ENCODE peak calls at places on chromosome 19, in nine cellular contexts. One of them, this sample, is unnamed.
A peak's percentile ranks its signal among the peaks of the same experiment; 100 is the strongest.

GRCh38 chr19:40960062-40960685 is 30.9 kb upstream of the CYP2B6 start:
- DNase-seq in epithelial cell of prostate: no peak
- DNase-seq in activated CD4-positive, alpha-beta T cell treated with anti-CD3 and anti-CD28 coated beads, Interleukin-2, amount 10 ng/mL, durations not matched to agents 7 days and 5 days: no peak
- DNase-seq in mesenchymal stem cell: no peak
- DNase-seq in activated T-helper 1 cell treated with anti-CD3 and anti-CD28 coated beads, Interleukin-2, amount 50 U/mL, for 16 hours: no peak
- DNase-seq in BJ: no peak
- DNase-seq in AG09319: no peak
- DNase-seq in cerebellar nuclear complex: no peak
- DNase-seq in NB4: no peak
- DNase-seq in this sample: no peak

GRCh38 chr19:8081569-8082550 is 29.3 kb downstream of the CCL25 start:
- DNase-seq in mesenchymal stem cell: no peak
- DNase-seq in NB4: peak; percentile 68
- DNase-seq in AG09319: no peak
- DNase-seq in BJ: no peak
- DNase-seq in activated T-helper 1 cell treated with anti-CD3 and anti-CD28 coated beads, Interleukin-2, amount 50 U/mL, for 16 hours: no peak
- DNase-seq in cerebellar nuclear complex: no peak
- DNase-seq in activated CD4-positive, alpha-beta T cell treated with anti-CD3 and anti-CD28 coated beads, Interleukin-2, amount 10 ng/mL, durations not matched to agents 7 days and 5 days: no peak
- DNase-seq in epithelial cell of prostate: no peak
- DNase-seq in this sample: no peak

GRCh38 chr19:8413593-8413923 is 453 bp downstream of the MARCHF2 start:
- DNase-seq in epithelial cell of prostate: no peak
- DNase-seq in mesenchymal stem cell: no peak
- DNase-seq in cerebellar nuclear complex: no peak
- DNase-seq in BJ: no peak
- DNase-seq in activated CD4-positive, alpha-beta T cell treated with anti-CD3 and anti-CD28 coated beads, Interleukin-2, amount 10 ng/mL, durations not matched to agents 7 days and 5 days: peak; percentile 10
- DNase-seq in activated T-helper 1 cell treated with anti-CD3 and anti-CD28 coated beads, Interleukin-2, amount 50 U/mL, for 16 hours: no peak
- DNase-seq in AG09319: no peak
- DNase-seq in NB4: no peak
- DNase-seq in this sample: no peak

GRCh38 chr19:21482863-21483276 is 22.5 kb upstream of the ZNF429 start:
- DNase-seq in activated CD4-positive, alpha-beta T cell treated with anti-CD3 and anti-CD28 coated beads, Interleukin-2, amount 10 ng/mL, durations not matched to agents 7 days and 5 days: peak; percentile 68
- DNase-seq in BJ: no peak
- DNase-seq in AG09319: no peak
- DNase-seq in activated T-helper 1 cell treated with anti-CD3 and anti-CD28 coated beads, Interleukin-2, amount 50 U/mL, for 16 hours: peak; percentile 51
- DNase-seq in epithelial cell of prostate: no peak
- DNase-seq in cerebellar nuclear complex: no peak
- DNase-seq in NB4: peak; percentile 72
- DNase-seq in mesenchymal stem cell: no peak
- DNase-seq in this sample: peak; percentile 66

GRCh38 chr19:42433503-42434260 is 6.5 kb upstream of the LIPE start:
- DNase-seq in BJ: no peak
- DNase-seq in AG09319: no peak
- DNase-seq in activated CD4-positive, alpha-beta T cell treated with anti-CD3 and anti-CD28 coated beads, Interleukin-2, amount 10 ng/mL, durations not matched to agents 7 days and 5 days: peak; percentile 71
- DNase-seq in NB4: peak; percentile 54
- DNase-seq in mesenchymal stem cell: peak; percentile 50
- DNase-seq in epithelial cell of prostate: no peak
- DNase-seq in cerebellar nuclear complex: no peak
- DNase-seq in activated T-helper 1 cell treated with anti-CD3 and anti-CD28 coated beads, Interleukin-2, amount 50 U/mL, for 16 hours: peak; percentile 50
- DNase-seq in this sample: peak; percentile 33

GRCh38 chr19:38263696-38264485 is 482 bp upstream of the SPINT2 start:
- DNase-seq in BJ: no peak
- DNase-seq in cerebellar nuclear complex: peak; percentile 15
- DNase-seq in AG09319: no peak
- DNase-seq in mesenchymal stem cell: peak; percentile 70
- DNase-seq in epithelial cell of prostate: peak; percentile 67
- DNase-seq in activated T-helper 1 cell treated with anti-CD3 and anti-CD28 coated beads, Interleukin-2, amount 50 U/mL, for 16 hours: peak; percentile 63
- DNase-seq in NB4: no peak
- DNase-seq in activated CD4-positive, alpha-beta T cell treated with anti-CD3 and anti-CD28 coated beads, Interleukin-2, amount 10 ng/mL, durations not matched to agents 7 days and 5 days: no peak
- DNase-seq in this sample: peak; percentile 36

GRCh38 chr19:51417107-51417806 is at the start of gene SIGLEC10:
- DNase-seq in NB4: peak; percentile 93
- DNase-seq in mesenchymal stem cell: no peak
- DNase-seq in cerebellar nuclear complex: no peak
- DNase-seq in epithelial cell of prostate: no peak
- DNase-seq in activated T-helper 1 cell treated with anti-CD3 and anti-CD28 coated beads, Interleukin-2, amount 50 U/mL, for 16 hours: no peak
- DNase-seq in activated CD4-positive, alpha-beta T cell treated with anti-CD3 and anti-CD28 coated beads, Interleukin-2, amount 10 ng/mL, durations not matched to agents 7 days and 5 days: peak; percentile 19
- DNase-seq in BJ: no peak
- DNase-seq in AG09319: no peak
- DNase-seq in this sample: no peak

GRCh38 chr19:54873990-54874389 is at the start of gene FCAR:
- DNase-seq in activated T-helper 1 cell treated with anti-CD3 and anti-CD28 coated beads, Interleukin-2, amount 50 U/mL, for 16 hours: no peak
- DNase-seq in AG09319: no peak
- DNase-seq in epithelial cell of prostate: no peak
- DNase-seq in cerebellar nuclear complex: no peak
- DNase-seq in NB4: peak; percentile 72
- DNase-seq in BJ: no peak
- DNase-seq in activated CD4-positive, alpha-beta T cell treated with anti-CD3 and anti-CD28 coated beads, Interleukin-2, amount 10 ng/mL, durations not matched to agents 7 days and 5 days: no peak
- DNase-seq in mesenchymal stem cell: no peak
- DNase-seq in this sample: no peak

GRCh38 chr19:55005684-55006488 is 32.2 kb downstream of the GP6 start:
- DNase-seq in epithelial cell of prostate: peak; percentile 27
- DNase-seq in mesenchymal stem cell: peak; percentile 18
- DNase-seq in cerebellar nuclear complex: no peak
- DNase-seq in NB4: peak; percentile 59
- DNase-seq in activated T-helper 1 cell treated with anti-CD3 and anti-CD28 coated beads, Interleukin-2, amount 50 U/mL, for 16 hours: peak; percentile 26
- DNase-seq in activated CD4-positive, alpha-beta T cell treated with anti-CD3 and anti-CD28 coated beads, Interleukin-2, amount 10 ng/mL, durations not matched to agents 7 days and 5 days: peak; percentile 76
- DNase-seq in AG09319: no peak
- DNase-seq in BJ: no peak
- DNase-seq in this sample: peak; percentile 67

GRCh38 chr19:18292810-18293641 is 11.6 kb upstream of the JUND start:
- DNase-seq in BJ: no peak
- DNase-seq in cerebellar nuclear complex: peak; percentile 21
- DNase-seq in activated T-helper 1 cell treated with anti-CD3 and anti-CD28 coated beads, Interleukin-2, amount 50 U/mL, for 16 hours: no peak
- DNase-seq in AG09319: no peak
- DNase-seq in NB4: peak; percentile 86
- DNase-seq in epithelial cell of prostate: no peak
- DNase-seq in activated CD4-positive, alpha-beta T cell treated with anti-CD3 and anti-CD28 coated beads, Interleukin-2, amount 10 ng/mL, durations not matched to agents 7 days and 5 days: peak; percentile 57
- DNase-seq in mesenchymal stem cell: peak; percentile 78
- DNase-seq in this sample: no peak

GRCh38 chr19:17829855-17830566 is 8.7 kb upstream of the INSL3 start:
- DNase-seq in cerebellar nuclear complex: peak; percentile 40
- DNase-seq in activated CD4-positive, alpha-beta T cell treated with anti-CD3 and anti-CD28 coated beads, Interleukin-2, amount 10 ng/mL, durations not matched to agents 7 days and 5 days: no peak
- DNase-seq in AG09319: no peak
- DNase-seq in activated T-helper 1 cell treated with anti-CD3 and anti-CD28 coated beads, Interleukin-2, amount 50 U/mL, for 16 hours: no peak
- DNase-seq in NB4: no peak
- DNase-seq in epithelial cell of prostate: no peak
- DNase-seq in mesenchymal stem cell: peak; percentile 55
- DNase-seq in BJ: no peak
- DNase-seq in this sample: no peak

GRCh38 chr19:22609630-22610029 is 24.5 kb upstream of the ZNF492 start:
- DNase-seq in AG09319: no peak
- DNase-seq in mesenchymal stem cell: no peak
- DNase-seq in cerebellar nuclear complex: no peak
- DNase-seq in NB4: no peak
- DNase-seq in activated CD4-positive, alpha-beta T cell treated with anti-CD3 and anti-CD28 coated beads, Interleukin-2, amount 10 ng/mL, durations not matched to agents 7 days and 5 days: no peak
- DNase-seq in activated T-helper 1 cell treated with anti-CD3 and anti-CD28 coated beads, Interleukin-2, amount 50 U/mL, for 16 hours: no peak
- DNase-seq in epithelial cell of prostate: no peak
- DNase-seq in BJ: no peak
- DNase-seq in this sample: no peak

GRCh38 chr19:51163257-51163656 is 21.2 kb downstream of the SIGLEC7 start:
- DNase-seq in BJ: no peak
- DNase-seq in epithelial cell of prostate: no peak
- DNase-seq in AG09319: no peak
- DNase-seq in NB4: no peak
- DNase-seq in activated T-helper 1 cell treated with anti-CD3 and anti-CD28 coated beads, Interleukin-2, amount 50 U/mL, for 16 hours: no peak
- DNase-seq in mesenchymal stem cell: no peak
- DNase-seq in activated CD4-positive, alpha-beta T cell treated with anti-CD3 and anti-CD28 coated beads, Interleukin-2, amount 10 ng/mL, durations not matched to agents 7 days and 5 days: no peak
- DNase-seq in cerebellar nuclear complex: peak; percentile 80
- DNase-seq in this sample: no peak

GRCh38 chr19:18488838-18489626 is 32.8 kb downstream of the ELL start:
- DNase-seq in NB4: no peak
- DNase-seq in epithelial cell of prostate: no peak
- DNase-seq in mesenchymal stem cell: peak; percentile 48
- DNase-seq in activated T-helper 1 cell treated with anti-CD3 and anti-CD28 coated beads, Interleukin-2, amount 50 U/mL, for 16 hours: no peak
- DNase-seq in cerebellar nuclear complex: peak; percentile 31
- DNase-seq in AG09319: no peak
- DNase-seq in BJ: no peak
- DNase-seq in activated CD4-positive, alpha-beta T cell treated with anti-CD3 and anti-CD28 coated beads, Interleukin-2, amount 10 ng/mL, durations not matched to agents 7 days and 5 days: no peak
- DNase-seq in this sample: no peak

GRCh38 chr19:31274964-31275319 is 74.3 kb downstream of the TSHZ3 start:
- DNase-seq in activated CD4-positive, alpha-beta T cell treated with anti-CD3 and anti-CD28 coated beads, Interleukin-2, amount 10 ng/mL, durations not matched to agents 7 days and 5 days: no peak
- DNase-seq in mesenchymal stem cell: no peak
- DNase-seq in NB4: peak; percentile 7
- DNase-seq in epithelial cell of prostate: no peak
- DNase-seq in BJ: no peak
- DNase-seq in AG09319: no peak
- DNase-seq in cerebellar nuclear complex: no peak
- DNase-seq in activated T-helper 1 cell treated with anti-CD3 and anti-CD28 coated beads, Interleukin-2, amount 50 U/mL, for 16 hours: no peak
- DNase-seq in this sample: no peak

GRCh38 chr19:54345938-54346386 is 7.0 kb upstream of the LILRA4 start:
- DNase-seq in activated CD4-positive, alpha-beta T cell treated with anti-CD3 and anti-CD28 coated beads, Interleukin-2, amount 10 ng/mL, durations not matched to agents 7 days and 5 days: no peak
- DNase-seq in NB4: peak; percentile 75
- DNase-seq in epithelial cell of prostate: no peak
- DNase-seq in AG09319: no peak
- DNase-seq in cerebellar nuclear complex: no peak
- DNase-seq in mesenchymal stem cell: no peak
- DNase-seq in BJ: no peak
- DNase-seq in activated T-helper 1 cell treated with anti-CD3 and anti-CD28 coated beads, Interleukin-2, amount 50 U/mL, for 16 hours: no peak
- DNase-seq in this sample: no peak

GRCh38 chr19:7544626-7545025 is 9.1 kb downstream of the PNPLA6 start:
- DNase-seq in mesenchymal stem cell: no peak
- DNase-seq in NB4: peak; percentile 70
- DNase-seq in activated CD4-positive, alpha-beta T cell treated with anti-CD3 and anti-CD28 coated beads, Interleukin-2, amount 10 ng/mL, durations not matched to agents 7 days and 5 days: no peak
- DNase-seq in cerebellar nuclear complex: no peak
- DNase-seq in activated T-helper 1 cell treated with anti-CD3 and anti-CD28 coated beads, Interleukin-2, amount 50 U/mL, for 16 hours: no peak
- DNase-seq in AG09319: no peak
- DNase-seq in epithelial cell of prostate: no peak
- DNase-seq in BJ: no peak
- DNase-seq in this sample: no peak

GRCh38 chr19:11346104-11346940 is at the start of the genes CCDC159 and TMEM205:
- DNase-seq in epithelial cell of prostate: peak; percentile 95
- DNase-seq in AG09319: peak; percentile 96
- DNase-seq in activated T-helper 1 cell treated with anti-CD3 and anti-CD28 coated beads, Interleukin-2, amount 50 U/mL, for 16 hours: peak; percentile 96
- DNase-seq in BJ: peak; percentile 96
- DNase-seq in activated CD4-positive, alpha-beta T cell treated with anti-CD3 and anti-CD28 coated beads, Interleukin-2, amount 10 ng/mL, durations not matched to agents 7 days and 5 days: peak; percentile 99
- DNase-seq in cerebellar nuclear complex: peak; percentile 96
- DNase-seq in mesenchymal stem cell: peak; percentile 100
- DNase-seq in NB4: peak; percentile 98
- DNase-seq in this sample: peak; percentile 99

GRCh38 chr19:56625708-56626107 is 17.3 kb upstream of the SMIM17 start:
- DNase-seq in AG09319: no peak
- DNase-seq in BJ: no peak
- DNase-seq in cerebellar nuclear complex: no peak
- DNase-seq in activated CD4-positive, alpha-beta T cell treated with anti-CD3 and anti-CD28 coated beads, Interleukin-2, amount 10 ng/mL, durations not matched to agents 7 days and 5 days: no peak
- DNase-seq in NB4: no peak
- DNase-seq in mesenchymal stem cell: no peak
- DNase-seq in activated T-helper 1 cell treated with anti-CD3 and anti-CD28 coated beads, Interleukin-2, amount 50 U/mL, for 16 hours: no peak
- DNase-seq in epithelial cell of prostate: no peak
- DNase-seq in this sample: no peak

GRCh38 chr19:57559008-57559403 is 657 bp downstream of the ZNF550 start:
- DNase-seq in AG09319: no peak
- DNase-seq in cerebellar nuclear complex: no peak
- DNase-seq in NB4: peak; percentile 52
- DNase-seq in mesenchymal stem cell: peak; percentile 21
- DNase-seq in BJ: no peak
- DNase-seq in activated T-helper 1 cell treated with anti-CD3 and anti-CD28 coated beads, Interleukin-2, amount 50 U/mL, for 16 hours: no peak
- DNase-seq in epithelial cell of prostate: no peak
- DNase-seq in activated CD4-positive, alpha-beta T cell treated with anti-CD3 and anti-CD28 coated beads, Interleukin-2, amount 10 ng/mL, durations not matched to agents 7 days and 5 days: peak; percentile 20
- DNase-seq in this sample: no peak

GRCh38 chr19:29544656-29545360 is 19.0 kb downstream of the VSTM2B start:
- DNase-seq in NB4: no peak
- DNase-seq in activated CD4-positive, alpha-beta T cell treated with anti-CD3 and anti-CD28 coated beads, Interleukin-2, amount 10 ng/mL, durations not matched to agents 7 days and 5 days: no peak
- DNase-seq in activated T-helper 1 cell treated with anti-CD3 and anti-CD28 coated beads, Interleukin-2, amount 50 U/mL, for 16 hours: no peak
- DNase-seq in AG09319: no peak
- DNase-seq in mesenchymal stem cell: no peak
- DNase-seq in cerebellar nuclear complex: no peak
- DNase-seq in epithelial cell of prostate: no peak
- DNase-seq in BJ: no peak
- DNase-seq in this sample: no peak

GRCh38 chr19:19444694-19445155 is 39.2 kb downstream of the GATAD2A start:
- DNase-seq in BJ: no peak
- DNase-seq in epithelial cell of prostate: no peak
- DNase-seq in activated T-helper 1 cell treated with anti-CD3 and anti-CD28 coated beads, Interleukin-2, amount 50 U/mL, for 16 hours: no peak
- DNase-seq in NB4: peak; percentile 75
- DNase-seq in cerebellar nuclear complex: no peak
- DNase-seq in AG09319: no peak
- DNase-seq in mesenchymal stem cell: peak; percentile 48
- DNase-seq in activated CD4-positive, alpha-beta T cell treated with anti-CD3 and anti-CD28 coated beads, Interleukin-2, amount 10 ng/mL, durations not matched to agents 7 days and 5 days: peak; percentile 25
- DNase-seq in this sample: no peak

GRCh38 chr19:45972081-45972943 is 1.4 kb downstream of the NOVA2 start:
- DNase-seq in BJ: no peak
- DNase-seq in mesenchymal stem cell: no peak
- DNase-seq in AG09319: no peak
- DNase-seq in NB4: peak; percentile 44
- DNase-seq in activated CD4-positive, alpha-beta T cell treated with anti-CD3 and anti-CD28 coated beads, Interleukin-2, amount 10 ng/mL, durations not matched to agents 7 days and 5 days: peak; percentile 21
- DNase-seq in epithelial cell of prostate: no peak
- DNase-seq in activated T-helper 1 cell treated with anti-CD3 and anti-CD28 coated beads, Interleukin-2, amount 50 U/mL, for 16 hours: no peak
- DNase-seq in cerebellar nuclear complex: no peak
- DNase-seq in this sample: peak; percentile 24

GRCh38 chr19:40623403-40624239 is 22.5 kb downstream of the LTBP4 start:
- DNase-seq in epithelial cell of prostate: no peak
- DNase-seq in BJ: no peak
- DNase-seq in activated CD4-positive, alpha-beta T cell treated with anti-CD3 and anti-CD28 coated beads, Interleukin-2, amount 10 ng/mL, durations not matched to agents 7 days and 5 days: no peak
- DNase-seq in activated T-helper 1 cell treated with anti-CD3 and anti-CD28 coated beads, Interleukin-2, amount 50 U/mL, for 16 hours: no peak
- DNase-seq in cerebellar nuclear complex: no peak
- DNase-seq in mesenchymal stem cell: peak; percentile 69
- DNase-seq in AG09319: no peak
- DNase-seq in NB4: peak; percentile 49
- DNase-seq in this sample: no peak

GRCh38 chr19:18503971-18504885 is 17.6 kb downstream of the ELL start:
- DNase-seq in epithelial cell of prostate: no peak
- DNase-seq in NB4: no peak
- DNase-seq in mesenchymal stem cell: no peak
- DNase-seq in activated CD4-positive, alpha-beta T cell treated with anti-CD3 and anti-CD28 coated beads, Interleukin-2, amount 10 ng/mL, durations not matched to agents 7 days and 5 days: no peak
- DNase-seq in AG09319: no peak
- DNase-seq in activated T-helper 1 cell treated with anti-CD3 and anti-CD28 coated beads, Interleukin-2, amount 50 U/mL, for 16 hours: no peak
- DNase-seq in BJ: no peak
- DNase-seq in cerebellar nuclear complex: peak; percentile 31
- DNase-seq in this sample: no peak

GRCh38 chr19:55927991-55928390 is 4.1 kb downstream of the NLRP13 start:
- DNase-seq in NB4: no peak
- DNase-seq in activated CD4-positive, alpha-beta T cell treated with anti-CD3 and anti-CD28 coated beads, Interleukin-2, amount 10 ng/mL, durations not matched to agents 7 days and 5 days: no peak
- DNase-seq in BJ: no peak
- DNase-seq in cerebellar nuclear complex: no peak
- DNase-seq in mesenchymal stem cell: no peak
- DNase-seq in activated T-helper 1 cell treated with anti-CD3 and anti-CD28 coated beads, Interleukin-2, amount 50 U/mL, for 16 hours: no peak
- DNase-seq in AG09319: no peak
- DNase-seq in epithelial cell of prostate: no peak
- DNase-seq in this sample: no peak

GRCh38 chr19:38417544-38418506 is 8.2 kb downstream of the RASGRP4 start:
- DNase-seq in BJ: no peak
- DNase-seq in NB4: peak; percentile 69
- DNase-seq in mesenchymal stem cell: peak; percentile 27
- DNase-seq in epithelial cell of prostate: no peak
- DNase-seq in activated CD4-positive, alpha-beta T cell treated with anti-CD3 and anti-CD28 coated beads, Interleukin-2, amount 10 ng/mL, durations not matched to agents 7 days and 5 days: peak; percentile 65
- DNase-seq in AG09319: no peak
- DNase-seq in activated T-helper 1 cell treated with anti-CD3 and anti-CD28 coated beads, Interleukin-2, amount 50 U/mL, for 16 hours: peak; percentile 30
- DNase-seq in cerebellar nuclear complex: no peak
- DNase-seq in this sample: no peak

GRCh38 chr19:28633223-28634030 is 579.5 kb downstream of the UQCRFS1 start:
- DNase-seq in activated CD4-positive, alpha-beta T cell treated with anti-CD3 and anti-CD28 coated beads, Interleukin-2, amount 10 ng/mL, durations not matched to agents 7 days and 5 days: peak; percentile 63
- DNase-seq in activated T-helper 1 cell treated with anti-CD3 and anti-CD28 coated beads, Interleukin-2, amount 50 U/mL, for 16 hours: no peak
- DNase-seq in epithelial cell of prostate: no peak
- DNase-seq in AG09319: peak; percentile 7
- DNase-seq in BJ: peak; percentile 3
- DNase-seq in cerebellar nuclear complex: no peak
- DNase-seq in NB4: peak; percentile 60
- DNase-seq in mesenchymal stem cell: peak; percentile 13
- DNase-seq in this sample: no peak

GRCh38 chr19:35488677-35489076 is 1.6 kb downstream of the KRTDAP start:
- DNase-seq in activated CD4-positive, alpha-beta T cell treated with anti-CD3 and anti-CD28 coated beads, Interleukin-2, amount 10 ng/mL, durations not matched to agents 7 days and 5 days: no peak
- DNase-seq in AG09319: no peak
- DNase-seq in BJ: no peak
- DNase-seq in NB4: no peak
- DNase-seq in mesenchymal stem cell: no peak
- DNase-seq in activated T-helper 1 cell treated with anti-CD3 and anti-CD28 coated beads, Interleukin-2, amount 50 U/mL, for 16 hours: no peak
- DNase-seq in epithelial cell of prostate: no peak
- DNase-seq in cerebellar nuclear complex: no peak
- DNase-seq in this sample: no peak

GRCh38 chr19:4086336-4086953 is 19.7 kb upstream of the ZBTB7A start:
- DNase-seq in mesenchymal stem cell: no peak
- DNase-seq in NB4: no peak
- DNase-seq in AG09319: no peak
- DNase-seq in epithelial cell of prostate: no peak
- DNase-seq in activated T-helper 1 cell treated with anti-CD3 and anti-CD28 coated beads, Interleukin-2, amount 50 U/mL, for 16 hours: no peak
- DNase-seq in cerebellar nuclear complex: no peak
- DNase-seq in BJ: no peak
- DNase-seq in activated CD4-positive, alpha-beta T cell treated with anti-CD3 and anti-CD28 coated beads, Interleukin-2, amount 10 ng/mL, durations not matched to agents 7 days and 5 days: no peak
- DNase-seq in this sample: no peak

GRCh38 chr19:34306213-34306661 is 51.9 kb downstream of the GARRE1 start:
- DNase-seq in cerebellar nuclear complex: no peak
- DNase-seq in activated CD4-positive, alpha-beta T cell treated with anti-CD3 and anti-CD28 coated beads, Interleukin-2, amount 10 ng/mL, durations not matched to agents 7 days and 5 days: no peak
- DNase-seq in NB4: no peak
- DNase-seq in BJ: no peak
- DNase-seq in AG09319: no peak
- DNase-seq in activated T-helper 1 cell treated with anti-CD3 and anti-CD28 coated beads, Interleukin-2, amount 50 U/mL, for 16 hours: no peak
- DNase-seq in epithelial cell of prostate: no peak
- DNase-seq in mesenchymal stem cell: no peak
- DNase-seq in this sample: no peak